ENCODE peak calls at places on chromosomes 3 and 15, in ten cellular contexts. One of them, this sample, is unnamed.

GRCh38 chr3:5022966-5023776 is 43.9 kb downstream of the BHLHE40 start:
- DNase-seq in ACHN: peak
- DNase-seq in Jurkat, Clone E6-1: no peak
- DNase-seq in psoas muscle: peak
- DNase-seq in AG08396: peak
- DNase-seq in Panc1: peak
- DNase-seq in neural crest cell: no peak
- DNase-seq in stimulated activated CD4-positive, alpha-beta T cell treated with anti-CD3 and anti-CD28 coated beads, Interleukin-2, amount 100 ng/mL, for 48 hours: no peak
- DNase-seq in ELR: peak
- DNase-seq in foreskin fibroblast: peak
- DNase-seq in this sample: no peak

GRCh38 chr15:71779073-71779797 is 31.1 kb upstream of the NR2E3 start:
- DNase-seq in neural crest cell: no peak
- DNase-seq in foreskin fibroblast: no peak
- DNase-seq in Jurkat, Clone E6-1: no peak
- DNase-seq in ELR: no peak
- DNase-seq in ACHN: no peak
- DNase-seq in stimulated activated CD4-positive, alpha-beta T cell treated with anti-CD3 and anti-CD28 coated beads, Interleukin-2, amount 100 ng/mL, for 48 hours: no peak
- DNase-seq in psoas muscle: no peak
- DNase-seq in AG08396: no peak
- DNase-seq in Panc1: no peak
- DNase-seq in this sample: no peak

GRCh38 chr15:78996876-78997275 is 52.0 kb upstream of the CTSH start:
- DNase-seq in foreskin fibroblast: peak
- DNase-seq in psoas muscle: peak
- DNase-seq in AG08396: no peak
- DNase-seq in Jurkat, Clone E6-1: no peak
- DNase-seq in stimulated activated CD4-positive, alpha-beta T cell treated with anti-CD3 and anti-CD28 coated beads, Interleukin-2, amount 100 ng/mL, for 48 hours: no peak
- DNase-seq in Panc1: no peak
- DNase-seq in ELR: peak
- DNase-seq in ACHN: no peak
- DNase-seq in neural crest cell: no peak
- DNase-seq in this sample: no peak

GRCh38 chr3:69948246-69948862 is 51.2 kb upstream of the SAMMSON start:
- DNase-seq in neural crest cell: no peak
- DNase-seq in foreskin fibroblast: peak
- DNase-seq in Panc1: no peak
- DNase-seq in ACHN: peak
- DNase-seq in AG08396: peak
- DNase-seq in psoas muscle: no peak
- DNase-seq in ELR: peak
- DNase-seq in stimulated activated CD4-positive, alpha-beta T cell treated with anti-CD3 and anti-CD28 coated beads, Interleukin-2, amount 100 ng/mL, for 48 hours: no peak
- DNase-seq in Jurkat, Clone E6-1: peak
- DNase-seq in this sample: no peak

GRCh38 chr3:6861331-6861988 is 545 bp downstream of the GRM7 start:
- DNase-seq in Panc1: no peak
- DNase-seq in Jurkat, Clone E6-1: no peak
- DNase-seq in stimulated activated CD4-positive, alpha-beta T cell treated with anti-CD3 and anti-CD28 coated beads, Interleukin-2, amount 100 ng/mL, for 48 hours: no peak
- DNase-seq in ACHN: no peak
- DNase-seq in ELR: no peak
- DNase-seq in psoas muscle: no peak
- DNase-seq in neural crest cell: peak
- DNase-seq in foreskin fibroblast: peak
- DNase-seq in AG08396: no peak
- DNase-seq in this sample: no peak

GRCh38 chr3:111392911-111393351 is 149.1 kb upstream of the CD96 start:
- DNase-seq in ELR: peak
- DNase-seq in Panc1: no peak
- DNase-seq in AG08396: no peak
- DNase-seq in ACHN: no peak
- DNase-seq in Jurkat, Clone E6-1: peak
- DNase-seq in stimulated activated CD4-positive, alpha-beta T cell treated with anti-CD3 and anti-CD28 coated beads, Interleukin-2, amount 100 ng/mL, for 48 hours: peak
- DNase-seq in psoas muscle: no peak
- DNase-seq in foreskin fibroblast: no peak
- DNase-seq in neural crest cell: no peak
- DNase-seq in this sample: peak

GRCh38 chr3:45341876-45342275 is 46.5 kb upstream of the LARS2 start:
- DNase-seq in psoas muscle: no peak
- DNase-seq in Jurkat, Clone E6-1: no peak
- DNase-seq in ELR: no peak
- DNase-seq in foreskin fibroblast: no peak
- DNase-seq in Panc1: no peak
- DNase-seq in AG08396: no peak
- DNase-seq in stimulated activated CD4-positive, alpha-beta T cell treated with anti-CD3 and anti-CD28 coated beads, Interleukin-2, amount 100 ng/mL, for 48 hours: no peak
- DNase-seq in ACHN: no peak
- DNase-seq in neural crest cell: no peak
- DNase-seq in this sample: no peak

GRCh38 chr15:60591491-60592385 is 112.8 kb upstream of the ICE2 start:
- DNase-seq in ACHN: no peak
- DNase-seq in neural crest cell: peak
- DNase-seq in psoas muscle: peak
- DNase-seq in stimulated activated CD4-positive, alpha-beta T cell treated with anti-CD3 and anti-CD28 coated beads, Interleukin-2, amount 100 ng/mL, for 48 hours: no peak
- DNase-seq in AG08396: peak
- DNase-seq in foreskin fibroblast: peak
- DNase-seq in Panc1: no peak
- DNase-seq in ELR: peak
- DNase-seq in Jurkat, Clone E6-1: no peak
- DNase-seq in this sample: peak

GRCh38 chr3:177057768-177058167 is 139.5 kb downstream of the TBL1XR1 start:
- DNase-seq in psoas muscle: no peak
- DNase-seq in Panc1: no peak
- DNase-seq in Jurkat, Clone E6-1: no peak
- DNase-seq in stimulated activated CD4-positive, alpha-beta T cell treated with anti-CD3 and anti-CD28 coated beads, Interleukin-2, amount 100 ng/mL, for 48 hours: peak
- DNase-seq in foreskin fibroblast: no peak
- DNase-seq in ELR: no peak
- DNase-seq in AG08396: no peak
- DNase-seq in ACHN: no peak
- DNase-seq in neural crest cell: no peak
- DNase-seq in this sample: peak

GRCh38 chr15:39171944-39172368 is 408.9 kb upstream of the THBS1 start:
- DNase-seq in stimulated activated CD4-positive, alpha-beta T cell treated with anti-CD3 and anti-CD28 coated beads, Interleukin-2, amount 100 ng/mL, for 48 hours: peak
- DNase-seq in Panc1: peak
- DNase-seq in psoas muscle: peak
- DNase-seq in ACHN: peak
- DNase-seq in ELR: peak
- DNase-seq in foreskin fibroblast: peak
- DNase-seq in neural crest cell: no peak
- DNase-seq in AG08396: peak
- DNase-seq in Jurkat, Clone E6-1: peak
- DNase-seq in this sample: no peak

GRCh38 chr3:187946031-187946691 is 200.9 kb upstream of the BCL6 start:
- DNase-seq in ELR: peak
- DNase-seq in psoas muscle: no peak
- DNase-seq in Panc1: no peak
- DNase-seq in foreskin fibroblast: peak
- DNase-seq in neural crest cell: no peak
- DNase-seq in Jurkat, Clone E6-1: no peak
- DNase-seq in stimulated activated CD4-positive, alpha-beta T cell treated with anti-CD3 and anti-CD28 coated beads, Interleukin-2, amount 100 ng/mL, for 48 hours: no peak
- DNase-seq in AG08396: peak
- DNase-seq in ACHN: no peak
- DNase-seq in this sample: no peak

This sample was measured in activated CD4-positive, alpha-beta T cell treated with anti-CD3 and anti-CD28 coated beads for 4 hours.